ENCODE peak calls at places on chromosomes 4 and X, in four cellular contexts. H, F, X and A are unnamed samples. For H3K4me1, the result is how much of the 10 kb centered on the place peaks cover.

GRCh38 chr4:27921236-27921635 is 1060.6 kb downstream of the STIM2 start:
- DNase-seq in H (no peak), F (no peak), X (no peak), A (no peak)

GRCh38 chr4:15451866-15452765 is 17.6 kb upstream of the CC2D2A start:
- DNase-seq in H (no peak), F (no peak), X (no peak), A (no peak)

GRCh38 chr4:52837716-52838558 is 24.2 kb upstream of the RASL11B start:
- DNase-seq in H (peak), F (no peak), X (no peak), A (no peak)

GRCh38 chr4:173834151-173834550 is 304.1 kb upstream of the HAND2 start:
- DNase-seq in H (no peak), F (no peak), X (no peak), A (no peak)

GRCh38 chr4:169849456-169849855 is 91.7 kb upstream of the HPF1 start:
- DNase-seq in H (no peak), F (no peak), X (no peak), A (no peak)

GRCh38 chr4:136690363-136690762 is 841.9 kb downstream of the PCDH18 start:
- DNase-seq in H (no peak), F (no peak), X (no peak), A (no peak)

GRCh38 chr4:87118826-87119225 is 101.6 kb downstream of the KLHL8 start:
- DNase-seq in H (no peak), F (no peak), X (no peak), A (no peak)

GRCh38 chr4:182206916-182207315 is 36.3 kb upstream of the TENM3 start:
- DNase-seq in H (no peak), F (no peak), X (no peak), A (no peak)

GRCh38 chr4:18850763-18851331 is 829.3 kb upstream of the LCORL start:
- DNase-seq in H (no peak), F (no peak), X (no peak), A (no peak)

GRCh38 chrX:8783100-8784098 is 17.8 kb downstream of the FAM9A start:
- DNase-seq in H (peak), F (peak), X (no peak), A (peak)

GRCh38 chr4:153082322-153083301 is 121.6 kb upstream of the TRIM2 start:
- DNase-seq in H (no peak), F (no peak), X (no peak), A (no peak)

GRCh38 chrX:103344606-103345005 is 11.7 kb upstream of the TCEAL9 start:
- DNase-seq in H (no peak), F (no peak), X (no peak), A (no peak)

GRCh38 chr4:109131559-109131958 is 170.9 kb downstream of the COL25A1 start:
- DNase-seq in H (no peak), F (no peak), X (no peak), A (no peak)

GRCh38 chr4:7161721-7162214 is 30.6 kb upstream of the SORCS2 start:
- DNase-seq in H (no peak), F (no peak), X (no peak), A (no peak)

GRCh38 chr4:6252051-6252450 is 17.6 kb upstream of the WFS1 start:
- DNase-seq in H (no peak), F (no peak), X (no peak), A (no peak)

GRCh38 chr4:183906486-183906735 is 1.3 kb downstream of the STOX2 start:
- DNase-seq in H (no peak), F (no peak), X (no peak), A (no peak)
- H3K9ac ChIP-seq in H (no peak), F (no peak), X (no peak), A (peak)

GRCh38 chr4:26911254-26911653 is 50.6 kb downstream of the STIM2 start:
- DNase-seq in H (no peak), F (no peak), X (no peak), A (peak)

GRCh38 chr4:26909369-26909768 is 48.7 kb downstream of the STIM2 start:
- DNase-seq in H (no peak), F (no peak), X (no peak), A (no peak)

GRCh38 chr4:26912810-26913209 is 52.2 kb downstream of the STIM2 start:
- DNase-seq in H (no peak), F (no peak), X (no peak), A (no peak)

GRCh38 chr4:26907731-26908599 is 47.3 kb downstream of the STIM2 start:
- DNase-seq in H (no peak), F (no peak), X (no peak), A (no peak)

DNA sequence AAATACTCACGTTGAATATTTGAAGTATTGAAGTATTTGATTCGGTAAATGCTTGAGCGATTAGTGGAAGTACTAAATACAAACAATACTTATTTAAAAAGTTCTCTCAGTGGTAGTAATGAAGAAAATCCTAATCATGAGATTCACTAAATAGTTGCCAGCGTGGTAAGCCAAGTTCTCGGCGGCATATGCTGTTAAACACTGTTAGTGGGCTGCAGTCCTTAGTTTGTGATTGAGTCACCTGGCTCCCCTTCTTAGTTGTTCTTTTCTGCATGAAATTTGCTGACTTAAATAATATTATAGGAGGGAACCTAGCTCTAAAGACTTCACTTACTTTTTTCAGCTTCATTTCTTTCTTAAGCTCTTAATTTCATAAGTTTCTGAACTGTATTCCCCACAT is 51.4 kb downstream of the STIM2 start:
- DNase-seq in H (no peak), F (no peak), X (no peak), A (no peak)
- H3K4me1 ChIP-seq in H (under half), F (under half), X (under half), A (under half)

GRCh38 chr4:64774626-64775025 is 365.4 kb upstream of the TECRL start:
- DNase-seq in H (no peak), F (no peak), X (no peak), A (no peak)
- TF ChIP-seq SUZ12 in H (no peak), F (no peak), X (no peak), A (no peak)

GRCh38 chr4:88144866-88145300 is 13.6 kb downstream of the ABCG2 start:
- DNase-seq in H (no peak), F (no peak), X (no peak), A (no peak)
- H3K9ac ChIP-seq in H (no peak), F (no peak), X (no peak), A (no peak)